ENCODE peak calls at places on chromosome 16, in ten cellular contexts. L, Z, E, M, S, J, I, N, H and P are unnamed samples.
A peak's percentile ranks its signal among the peaks of the same experiment; 100 is the strongest.

GRCh38 chr16:7736138-7736537 is 403.5 kb downstream of the RBFOX1 start:
- DNase-seq in L (no peak), Z (no peak), E (no peak), M (no peak), S (no peak), J (no peak), I (no peak), N (no peak), H (no peak), P (no peak)

GRCh38 chr16:785563-786535 is 2.3 kb downstream of the RPUSD1 start:
- DNase-seq in L (no peak), Z (peak; percentile 37), E (peak; percentile 87), M (no peak), S (peak; percentile 31), J (peak; percentile 66), I (peak; percentile 44), N (peak; percentile 71), H (peak; percentile 73), P (no peak)

GRCh38 chr16:64925166-64925565 is 196.7 kb downstream of the CDH11 start:
- DNase-seq in L (no peak), Z (no peak), E (no peak), M (no peak), S (peak; percentile 12), J (no peak), I (peak; percentile 42), N (no peak), H (no peak), P (no peak)

GRCh38 chr16:70576431-70577255 is 53.0 kb downstream of the SF3B3 start:
- DNase-seq in L (peak; percentile 86), Z (peak; percentile 86), E (no peak), M (no peak), S (no peak), J (no peak), I (no peak), N (peak; percentile 84), H (no peak), P (no peak)

GRCh38 chr16:58032710-58033293 is 7.2 kb downstream of the MMP15 start:
- DNase-seq in L (no peak), Z (no peak), E (peak; percentile 70), M (no peak), S (peak; percentile 75), J (peak; percentile 62), I (no peak), N (no peak), H (no peak), P (no peak)

GRCh38 chr16:75593825-75594820 is 27.9 kb downstream of the GABARAPL2 start:
- DNase-seq in L (peak; percentile 17), Z (peak; percentile 83), E (no peak), M (no peak), S (no peak), J (no peak), I (no peak), N (peak; percentile 57), H (no peak), P (no peak)

GRCh38 chr16:67326472-67327309 is at the start of the genes KCTD19 and LRRC36:
- DNase-seq in L (no peak), Z (no peak), E (peak; percentile 84), M (no peak), S (peak; percentile 39), J (peak; percentile 45), I (peak; percentile 55), N (peak; percentile 52), H (peak; percentile 20), P (peak; percentile 18)

GRCh38 chr16:88339926-88340754 is 42.6 kb upstream of the ZNF469 start:
- DNase-seq in L (no peak), Z (no peak), E (no peak), M (no peak), S (no peak), J (no peak), I (no peak), N (no peak), H (no peak), P (no peak)

GRCh38 chr16:71610936-71611871 is 14.8 kb upstream of the MARVELD3 start:
- DNase-seq in L (peak; percentile 37), Z (peak; percentile 37), E (peak; percentile 83), M (no peak), S (peak; percentile 26), J (peak; percentile 46), I (no peak), N (peak; percentile 63), H (peak; percentile 66), P (peak; percentile 19)

GRCh38 chr16:85847681-85848601 is 48.4 kb downstream of the COX4I1 start:
- DNase-seq in L (no peak), Z (no peak), E (no peak), M (no peak), S (no peak), J (no peak), I (no peak), N (no peak), H (no peak), P (no peak)

GRCh38 chr16:23597003-23597756 is 1.1 kb upstream of the NDUFAB1 start:
- DNase-seq in L (no peak), Z (no peak), E (no peak), M (no peak), S (peak; percentile 15), J (peak; percentile 19), I (no peak), N (peak; percentile 26), H (no peak), P (no peak)

GRCh38 chr16:79269211-79269863 is 331.2 kb downstream of the MAF start:
- DNase-seq in L (no peak), Z (no peak), E (no peak), M (no peak), S (no peak), J (no peak), I (no peak), N (no peak), H (no peak), P (no peak)

GRCh38 chr16:84765606-84766580 is 53.9 kb upstream of the CRISPLD2 start:
- DNase-seq in L (no peak), Z (no peak), E (no peak), M (peak; percentile 66), S (no peak), J (no peak), I (no peak), N (no peak), H (peak; percentile 40), P (no peak)
- H3K27ac ChIP-seq in L (no peak overlapping the region), Z (peak overlapping the region; percentile 84), E (no peak overlapping the region), M (no peak overlapping the region), S (no peak overlapping the region), J (no peak overlapping the region), I (peak overlapping the region; percentile 39), N (no peak overlapping the region), H (peak overlapping the region; percentile 44), P (no peak overlapping the region)

DNA sequence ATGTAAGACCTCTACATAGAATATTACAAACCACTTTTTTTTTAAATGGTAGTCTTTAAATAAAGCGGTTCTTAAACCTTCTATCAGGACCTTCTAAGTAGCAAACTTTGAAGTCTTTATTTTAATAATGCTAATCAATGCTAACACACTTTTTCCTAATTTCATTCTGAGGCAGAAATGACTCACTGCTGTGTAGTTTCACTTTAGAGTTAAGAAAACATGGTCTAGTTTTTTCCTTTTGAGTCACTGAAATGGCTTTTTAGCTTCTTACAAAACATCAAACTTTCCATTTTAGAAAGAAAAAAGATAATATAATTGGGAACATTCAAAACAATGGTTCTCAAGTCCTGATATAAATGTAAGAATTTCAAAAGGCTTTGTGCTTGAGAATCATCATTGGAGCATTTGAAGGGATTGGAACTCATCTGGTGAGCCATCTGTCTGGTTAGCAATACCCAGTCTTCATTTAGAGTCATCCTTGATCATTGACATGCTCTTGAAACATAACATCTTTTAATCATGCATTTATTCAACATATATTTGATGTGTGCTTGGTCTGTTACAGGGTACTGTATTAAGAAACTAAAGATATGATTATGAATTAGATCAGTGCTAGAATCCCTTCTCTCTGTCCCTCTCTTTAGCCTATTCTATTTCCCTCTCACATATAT is 258.3 kb upstream of the MON1B start:
- DNase-seq in L (peak; percentile 22), Z (peak; percentile 17), E (no peak), M (no peak), S (no peak), J (no peak), I (no peak), N (peak; percentile 32), H (no peak), P (no peak)
- H3K27ac ChIP-seq in L (no peak overlapping the region), Z (no peak overlapping the region), E (no peak overlapping the region), M (no peak overlapping the region), S (no peak overlapping the region), J (no peak overlapping the region), I (no peak overlapping the region), N (no peak overlapping the region), H (no peak overlapping the region), P (no peak overlapping the region)

GRCh38 chr16:66069576-66069975 is 296.9 kb upstream of the CDH5 start:
- DNase-seq in L (no peak), Z (peak; percentile 23), E (no peak), M (no peak), S (no peak), J (no peak), I (no peak), N (no peak), H (no peak), P (no peak)
- H3K27ac ChIP-seq in L (no peak overlapping the region), Z (no peak overlapping the region), E (no peak overlapping the region), M (no peak overlapping the region), S (no peak overlapping the region), J (no peak overlapping the region), I (no peak overlapping the region), N (no peak overlapping the region), H (no peak overlapping the region), P (no peak overlapping the region)

GRCh38 chr16:15836965-15837611 is 19.7 kb downstream of the MYH11 start:
- DNase-seq in L (no peak), Z (no peak), E (no peak), M (no peak), S (no peak), J (no peak), I (no peak), N (no peak), H (no peak), P (no peak)
- H3K27ac ChIP-seq in L (no peak overlapping the region), Z (no peak overlapping the region), E (no peak overlapping the region), M (peak overlapping the region; percentile 67), S (no peak overlapping the region), J (no peak overlapping the region), I (peak overlapping the region; percentile 75), N (no peak overlapping the region), H (no peak overlapping the region), P (no peak overlapping the region)

DNA sequence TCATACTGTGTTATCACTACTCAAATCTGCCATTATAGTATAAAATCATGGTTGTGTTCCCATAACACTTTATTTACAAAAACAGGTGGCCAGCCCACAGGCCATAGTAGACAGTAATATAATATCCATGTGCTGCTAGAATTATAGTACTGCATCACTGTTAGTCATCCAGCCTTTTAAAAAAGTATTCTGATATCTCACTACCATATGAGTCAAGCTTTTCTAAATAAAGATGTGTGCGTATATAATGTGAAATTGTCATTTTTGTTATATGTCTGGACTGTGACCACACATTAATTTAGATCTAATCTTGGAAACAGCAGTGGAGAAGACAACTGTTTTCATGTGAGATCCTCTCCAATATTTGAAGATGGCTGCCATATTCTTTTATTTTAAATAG is 1049.1 kb upstream of the GOT2 start:
- DNase-seq in L (peak; percentile 46), Z (peak; percentile 7), E (no peak), M (no peak), S (no peak), J (no peak), I (no peak), N (peak; percentile 18), H (no peak), P (no peak)
- H3K27ac ChIP-seq in L (no peak overlapping the region), Z (no peak overlapping the region), E (no peak overlapping the region), M (no peak overlapping the region), S (no peak overlapping the region), J (no peak overlapping the region), I (no peak overlapping the region), N (no peak overlapping the region), H (no peak overlapping the region), P (no peak overlapping the region)